ENCODE peak calls at places on chromosomes 16 and 17, in four cellular contexts. M is SJSA1, G is mesendoderm, L is stomach. N is an unnamed sample.

GRCh38 chr16:11493531-11493929 is 93.2 kb downstream of the LITAF start:
- DNase-seq in G (peak), L (no peak), M (no peak), N (no peak)

GRCh38 chr17:19716108-19717030 is at the start of gene SLC47A2:
- DNase-seq in M (no peak), G (no peak), L (no peak), N (no peak)

GRCh38 chr16:66469932-66470546 is 42.9 kb downstream of the BEAN1 start:
- DNase-seq in G (no peak), M (no peak), L (no peak), N (no peak)

GRCh38 chr16:1424028-1424427 is 3.5 kb upstream of the UQCC4 start:
- DNase-seq in M (no peak), G (no peak), L (no peak), N (no peak)

GRCh38 chr16:80466024-80466986 is 74.5 kb upstream of the DYNLRB2 start:
- DNase-seq in M (peak), L (peak), G (peak), N (no peak)

GRCh38 chr17:78192616-78193015 is 5.5 kb downstream of the AFMID start:
- DNase-seq in M (no peak), G (no peak), L (no peak), N (no peak)

GRCh38 chr17:82039695-82040299 is 2.3 kb upstream of the DCXR start:
- DNase-seq in L (peak), G (no peak), M (no peak), N (no peak)

GRCh38 chr17:43740541-43740940 is 18.1 kb downstream of the SOST start:
- DNase-seq in L (no peak), M (no peak), G (no peak), N (no peak)

GRCh38 chr17:40329981-40330794 is 21.2 kb downstream of the RARA start:
- DNase-seq in G (no peak), M (no peak), L (peak), N (no peak)

GRCh38 chr17:11900103-11900502 is 97.2 kb downstream of the ZNF18 start:
- DNase-seq in G (peak), M (no peak), L (no peak), N (no peak)

GRCh38 chr16:1863681-1864460 is 8.1 kb downstream of the MEIOB start:
- DNase-seq in L (no peak), G (peak), M (no peak), N (no peak)

GRCh38 chr16:75198135-75198600 is 8.8 kb downstream of the CTRB2 start:
- DNase-seq in M (no peak), G (no peak), L (peak), N (peak)

GRCh38 chr16:66923247-66923851 is 2.0 kb downstream of the RRAD start:
- DNase-seq in M (no peak), L (no peak), G (no peak), N (no peak)

GRCh38 chr16:66881014-66881417 is 701 bp downstream of the PDP2 start:
- DNase-seq in G (no peak), M (no peak), L (no peak), N (no peak)

GRCh38 chr16:6684076-6684673 is 648.5 kb upstream of the RBFOX1 start:
- DNase-seq in G (peak), M (no peak), L (no peak), N (no peak)

GRCh38 chr17:82804442-82805191 is 35.2 kb downstream of the ZNF750 start:
- DNase-seq in M (no peak), G (no peak), L (peak), N (no peak)

GRCh38 chr17:50866950-50867855 is 1.0 kb upstream of the TOB1 start:
- DNase-seq in M (peak), L (peak), G (peak), N (peak)

GRCh38 chr16:3022697-3023414 is 886 bp downstream of the HCFC1R1 start:
- DNase-seq in M (no peak), L (no peak), G (no peak), N (no peak)

GRCh38 chr17:56699186-56699895 is 105.8 kb downstream of the NOG start:
- DNase-seq in M (peak), G (peak), L (peak), N (peak)

GRCh38 chr16:11877374-11877773 is 26.0 kb upstream of the RSL1D1 start:
- DNase-seq in G (no peak), L (no peak), M (no peak), N (no peak)

GRCh38 chr16:58501242-58502131 is 1.5 kb downstream of the NDRG4 start:
- DNase-seq in G (peak), M (peak), L (peak), N (no peak)

GRCh38 chr17:59838196-59838911 is 54.4 kb downstream of the TUBD1 start:
- DNase-seq in L (no peak), G (peak), M (no peak), N (no peak)

GRCh38 chr17:81387235-81388060 is 7.8 kb upstream of the BAHCC1 start:
- DNase-seq in M (no peak), G (peak), L (peak), N (no peak)

GRCh38 chr17:58506354-58507080 is 7.9 kb downstream of the MTMR4 start:
- DNase-seq in G (no peak), M (no peak), L (no peak), N (no peak)
- H3K27ac ChIP-seq in G (no peak), M (no peak), L (no peak), N (no peak)

DNA sequence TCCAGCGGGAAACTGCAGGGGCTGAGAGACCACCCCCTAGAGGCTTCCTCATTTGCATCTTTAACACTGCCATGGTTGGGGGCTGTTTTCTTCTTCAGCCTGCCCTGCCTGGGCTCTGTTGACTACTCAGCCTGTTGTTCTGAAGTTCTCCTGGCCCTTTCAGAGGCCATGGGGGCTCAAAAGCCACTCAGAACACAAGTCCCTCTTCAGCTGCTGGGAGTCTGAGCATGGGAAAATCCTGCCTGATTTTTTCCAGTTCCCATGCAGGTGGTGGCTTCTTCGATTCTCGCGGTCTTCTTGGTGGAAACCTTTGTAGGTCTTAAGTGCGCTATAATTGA is 36.3 kb downstream of the PLCG2 start:
- DNase-seq in L (no peak), M (no peak), G (no peak), N (no peak)
- H3K4me3 ChIP-seq in L (no peak), M (no peak), G (no peak), N (no peak)

DNA sequence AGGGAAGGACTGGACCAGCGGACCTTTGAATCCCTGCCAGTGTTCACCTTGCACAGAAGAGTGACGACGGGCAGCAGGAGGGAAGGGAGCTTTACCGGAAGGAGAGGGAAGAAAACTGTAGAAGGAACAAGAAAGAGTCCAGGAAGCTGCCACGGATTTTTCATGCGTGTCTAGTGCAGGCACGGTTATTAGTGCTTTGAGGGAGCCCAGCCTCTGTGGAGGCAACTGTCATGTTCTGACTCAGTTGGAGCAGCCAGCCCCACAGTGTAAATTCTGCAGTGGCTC is 6.4 kb upstream of the HOXB13 start:
- DNase-seq in M (no peak), L (no peak), G (no peak), N (no peak)
- H3K27ac ChIP-seq in M (no peak), L (no peak), G (no peak), N (no peak)

GRCh38 chr17:77153487-77153886 is 12.7 kb downstream of the SEC14L1 start:
- DNase-seq in M (no peak), G (no peak), L (no peak), N (no peak)
- H3K4me3 ChIP-seq in M (no peak), G (no peak), L (no peak), N (no peak)

DNA sequence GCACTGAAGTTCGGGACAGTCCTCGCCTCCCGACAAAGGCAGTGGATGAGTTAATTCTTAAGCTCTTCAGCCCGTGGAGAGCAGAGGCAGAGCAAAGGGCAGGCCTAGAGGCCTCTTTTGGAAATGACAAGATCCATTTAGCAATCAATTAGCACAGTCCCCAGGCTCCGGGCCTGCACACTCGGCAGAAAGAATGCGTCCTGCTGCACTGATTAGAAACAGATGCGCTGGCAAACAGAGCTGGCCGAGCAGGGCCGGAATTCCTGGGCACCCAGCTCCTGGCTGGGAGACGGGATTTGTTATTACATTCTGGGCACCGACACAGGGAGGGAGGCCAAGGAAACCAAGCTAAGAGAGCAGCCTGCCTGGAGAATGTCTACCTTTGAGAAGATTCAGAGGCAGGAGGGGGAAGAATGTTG is 162.9 kb downstream of the COPRS start:
- DNase-seq in M (peak), L (peak), G (peak), N (peak)
- H3K27ac ChIP-seq in M (peak), L (no peak), G (no peak), N (peak)

GRCh38 chr17:9465216-9465921 is 110.3 kb downstream of the STX8 start:
- DNase-seq in G (no peak), L (no peak), M (no peak), N (peak)
- H3K4me3 ChIP-seq in G (no peak), L (no peak), M (no peak), N (no peak)

N was measured in AG04450.